ENCODE peak calls at places on chromosomes 13 and 19, in four cellular contexts. G is GM13977, X is osteoblast, A is dorsolateral prefrontal cortex. W is an unnamed sample.

GRCh38 chr13:69524459-69525155 is 583.0 kb upstream of the ATXN8OS start:
- DNase-seq in G (no peak), X (no peak), A (no peak), W (no peak)

GRCh38 chr19:16338470-16339360 is 14.1 kb downstream of the KLF2 start:
- DNase-seq in G (peak; percentile 66), X (peak; percentile 96), A (no peak), W (no peak)

GRCh38 chr13:103007427-103007762 is 58.8 kb downstream of the SLC10A2 start:
- DNase-seq in G (no peak), X (no peak), A (no peak), W (no peak)

GRCh38 chr19:13781547-13781946 is 7.3 kb downstream of the C19orf53 start:
- DNase-seq in G (no peak), X (peak; percentile 98), A (no peak), W (no peak)

GRCh38 chr13:113976711-113977684 is 3.1 kb upstream of the C13orf46 start:
- DNase-seq in G (no peak), X (peak; percentile 100), A (peak; percentile 39), W (no peak)

GRCh38 chr19:33551676-33552075 is 30.1 kb upstream of the PEPD start:
- DNase-seq in G (no peak), X (no peak), A (no peak), W (no peak)

GRCh38 chr19:48961051-48961649 is 4.0 kb upstream of the FTL start:
- DNase-seq in G (no peak), X (peak; percentile 61), A (no peak), W (no peak)

GRCh38 chr19:41064974-41065569 is 23.2 kb upstream of the CYP2A13 start:
- DNase-seq in G (no peak), X (no peak), A (no peak), W (no peak)

GRCh38 chr19:47587295-47587694 is 14.3 kb upstream of the ZNF541 start:
- DNase-seq in G (no peak), X (no peak), A (no peak), W (no peak)

GRCh38 chr13:21413013-21413412 is 46.1 kb downstream of the ZDHHC20 start:
- DNase-seq in G (no peak), X (peak; percentile 1), A (no peak), W (no peak)

GRCh38 chr13:44312898-44313551 is 60.6 kb upstream of the SERP2 start:
- DNase-seq in G (no peak), X (peak; percentile 82), A (no peak), W (no peak)

GRCh38 chr13:108214511-108215383 is 589 bp downstream of the LIG4 start:
- DNase-seq in G (no peak), X (no peak), A (no peak), W (no peak)

GRCh38 chr13:107778094-107778493 is 437.2 kb downstream of the LIG4 start:
- DNase-seq in G (no peak), X (peak; percentile 81), A (no peak), W (no peak)

GRCh38 chr13:39672378-39673132 is 17.1 kb downstream of the COG6 start:
- DNase-seq in G (no peak), X (no peak), A (no peak), W (no peak)

GRCh38 chr13:86464193-86464592 is 665.0 kb upstream of the SLITRK6 start:
- DNase-seq in G (no peak), X (no peak), A (no peak), W (no peak)

GRCh38 chr13:41019027-41019487 is at the start of gene ELF1:
- DNase-seq in G (peak; percentile 54), X (peak; percentile 65), A (no peak), W (no peak)

GRCh38 chr13:41694902-41695301 is 237.6 kb downstream of the RGCC start:
- DNase-seq in G (no peak), X (peak; percentile 69), A (no peak), W (no peak)

GRCh38 chr19:57803594-57804325 is 11.0 kb downstream of the ZNF552 start:
- DNase-seq in G (no peak), X (peak; percentile 76), A (no peak), W (peak; percentile 62)

GRCh38 chr19:4557971-4558941 is 1.2 kb downstream of the SEMA6B start:
- DNase-seq in G (peak; percentile 83), X (peak; percentile 96), A (no peak), W (peak; percentile 75)

GRCh38 chr13:63198076-63198475 is 1782.4 kb upstream of the PCDH20 start:
- DNase-seq in G (no peak), X (no peak), A (no peak), W (no peak)

GRCh38 chr13:110866491-110867170 is 48.2 kb downstream of the ANKRD10 start:
- DNase-seq in G (no peak), X (no peak), A (no peak), W (no peak)

GRCh38 chr13:33017410-33017929 is 1.2 kb downstream of the KL start:
- DNase-seq in G (peak; percentile 83), X (peak; percentile 74), A (no peak), W (no peak)

GRCh38 chr13:97117388-97117910 is 104.7 kb upstream of the MBNL2 start:
- DNase-seq in G (no peak), X (no peak), A (no peak), W (no peak)

GRCh38 chr13:44142911-44143665 is 230.5 kb upstream of the SERP2 start:
- DNase-seq in G (no peak), X (peak; percentile 74), A (no peak), W (no peak)

GRCh38 chr13:98677398-98677797 is 75.1 kb downstream of the SLC15A1 start:
- DNase-seq in G (no peak), X (peak; percentile 95), A (no peak), W (no peak)

GRCh38 chr13:58059624-58060023 is 428.1 kb downstream of the PCDH17 start:
- DNase-seq in G (no peak), X (no peak), A (no peak), W (no peak)
- TF ChIP-seq CTCF in G (no peak), X (no peak), A (no peak), W (no peak)

DNA sequence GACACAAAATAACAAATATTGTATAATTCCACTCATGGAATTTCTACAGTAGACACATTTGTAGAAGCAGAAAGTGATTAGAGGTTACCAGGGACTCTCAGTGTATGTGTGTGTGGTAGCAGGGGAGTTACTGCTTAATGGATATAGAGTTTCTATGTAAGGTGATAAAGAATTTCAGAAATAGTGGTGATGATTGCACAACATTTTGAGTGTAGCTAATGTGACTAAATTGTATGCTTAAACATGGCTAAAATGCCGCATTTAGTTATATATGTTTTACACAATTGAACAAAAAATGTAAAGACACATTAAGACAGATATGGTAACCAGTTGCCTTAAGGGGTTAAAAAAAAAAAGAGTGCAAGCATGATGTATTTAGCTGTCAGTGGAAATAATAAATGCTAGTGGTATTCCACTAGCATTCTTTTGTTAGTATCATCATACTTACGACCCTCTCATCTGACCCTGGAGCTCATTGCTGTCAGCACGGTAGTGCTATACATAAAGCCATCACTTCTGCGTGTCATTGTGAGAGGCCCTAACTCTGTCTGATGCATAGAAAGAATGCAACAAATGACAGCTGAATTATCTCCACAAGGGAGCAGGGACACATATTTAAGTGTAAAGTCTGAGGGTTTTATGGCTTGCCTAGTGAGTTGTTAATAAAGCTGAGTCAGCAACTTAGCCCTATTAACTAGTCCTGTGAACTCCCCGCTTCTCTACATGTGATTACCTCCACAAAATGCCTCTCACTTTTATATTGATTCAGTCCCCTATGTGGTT is 134.1 kb upstream of the RXFP2 start:
- DNase-seq in G (no peak), X (no peak), A (no peak), W (no peak)
- TF ChIP-seq CTCF in G (no peak), X (no peak), A (no peak), W (no peak)

DNA sequence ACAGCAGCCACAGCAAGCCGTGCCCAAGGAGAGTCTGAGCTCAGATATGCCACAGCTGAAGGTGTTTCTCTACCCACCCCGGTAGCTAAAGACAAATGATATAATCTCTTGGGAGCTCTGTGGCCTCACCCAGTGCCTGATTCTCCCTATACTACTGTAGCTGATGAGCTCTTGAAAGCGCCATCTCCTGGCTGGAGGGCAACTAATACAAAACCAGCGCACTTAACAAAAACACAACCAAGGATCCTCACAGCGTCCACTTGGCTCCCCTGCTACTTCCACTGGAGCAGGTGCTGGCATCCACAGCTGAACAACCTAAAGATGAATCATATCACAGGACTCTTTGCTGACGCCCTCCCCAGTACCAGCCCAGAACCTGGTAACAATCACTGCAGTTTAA is 1212.0 kb downstream of the PCDH17 start:
- DNase-seq in G (no peak), X (no peak), A (no peak), W (no peak)
- TF ChIP-seq CTCF in G (no peak), X (no peak), A (no peak), W (no peak)

GRCh38 chr19:28595722-28596121 is 617.2 kb downstream of the UQCRFS1 start:
- DNase-seq in G (no peak), X (no peak), A (no peak), W (no peak)
- TF ChIP-seq CTCF in G (no peak), X (no peak), A (no peak), W (no peak)

GRCh38 chr19:6204212-6204611 is 68.7 kb downstream of the ACSBG2 start:
- DNase-seq in G (no peak), X (peak; percentile 76), A (no peak), W (no peak)

GRCh38 chr19:6198896-6199239 is 63.4 kb downstream of the ACSBG2 start:
- DNase-seq in G (peak; percentile 30), X (no peak), A (no peak), W (no peak)

GRCh38 chr19:6196361-6196760 is 60.9 kb downstream of the ACSBG2 start:
- DNase-seq in G (no peak), X (no peak), A (no peak), W (no peak)

GRCh38 chr19:6204866-6205723 is 69.6 kb downstream of the ACSBG2 start:
- DNase-seq in G (no peak), X (peak; percentile 75), A (no peak), W (no peak)

GRCh38 chr19:6199240-6199983 is 63.9 kb downstream of the ACSBG2 start:
- DNase-seq in G (peak; percentile 99), X (peak; percentile 100), A (peak; percentile 92), W (peak; percentile 100)
- TF ChIP-seq CTCF in G (no peak), X (no peak), A (peak; percentile 56), W (no peak)

GRCh38 chr19:5559804-5560133 is 8.0 kb downstream of the TINCR start:
- DNase-seq in G (no peak), X (peak; percentile 78), A (no peak), W (no peak)

GRCh38 chr19:5560156-5560555 is 7.6 kb downstream of the TINCR start:
- DNase-seq in G (no peak), X (peak; percentile 76), A (no peak), W (no peak)

GRCh38 chr19:5563008-5563431 is 4.7 kb downstream of the TINCR start:
- DNase-seq in G (no peak), X (peak; percentile 75), A (no peak), W (no peak)

GRCh38 chr19:5562280-5562679 is 5.5 kb downstream of the TINCR start:
- DNase-seq in G (no peak), X (peak; percentile 11), A (no peak), W (no peak)

GRCh38 chr19:5561559-5561958 is 6.2 kb downstream of the TINCR start:
- DNase-seq in G (no peak), X (no peak), A (no peak), W (no peak)
- TF ChIP-seq CTCF in G (peak; percentile 53), X (peak; percentile 37), A (no peak), W (peak; percentile 68)

GRCh38 chr19:42290523-42291436 is 11.2 kb upstream of the PRR19 start:
- DNase-seq in G (no peak), X (peak; percentile 97), A (no peak), W (no peak)
- TF ChIP-seq CTCF in G (peak; percentile 44), X (peak; percentile 54), A (peak; percentile 23), W (peak; percentile 76)